ENCODE peak calls at places on chromosome X, in eight cellular contexts. S, O, K, W, F, C, G and B are unnamed samples.

GRCh38 chrX:152819732-152820131 is 10.8 kb downstream of the CETN2 start:
- DNase-seq in W (no peak), O (no peak), S (no peak), C (no peak), G (no peak), F (no peak), K (peak; percentile 50), B (no peak)

GRCh38 chrX:143621276-143621675 is 14.6 kb downstream of the SLITRK4 start:
- DNase-seq in C (no peak), K (no peak), S (no peak), O (no peak), G (no peak), W (no peak), F (no peak), B (no peak)

GRCh38 chrX:105114554-105115130 is 105.9 kb downstream of the TEX13A start:
- DNase-seq in S (no peak), F (no peak), K (no peak), G (no peak), W (no peak), O (no peak), C (no peak), B (no peak)

GRCh38 chrX:85544609-85545008 is 165.1 kb upstream of the POF1B start:
- DNase-seq in S (no peak), G (no peak), F (no peak), K (peak; percentile 0), C (no peak), O (no peak), W (no peak), B (no peak)

GRCh38 chrX:35439692-35440091 is 358.4 kb upstream of the MAGEB16 start:
- DNase-seq in F (no peak), S (no peak), C (no peak), O (no peak), K (no peak), W (no peak), G (peak; percentile 49), B (no peak)

GRCh38 chrX:81174286-81174685 is 27.4 kb downstream of the HMGN5 start:
- DNase-seq in K (peak; percentile 13), W (no peak), O (no peak), S (no peak), F (no peak), C (no peak), G (no peak), B (no peak)

GRCh38 chrX:136635235-136635634 is 12.7 kb upstream of the CD40LG start:
- DNase-seq in G (no peak), F (no peak), W (no peak), S (no peak), K (no peak), O (no peak), C (no peak), B (no peak)

GRCh38 chrX:16745102-16745501 is 25.7 kb downstream of the SYAP1 start:
- DNase-seq in F (no peak), C (no peak), S (no peak), K (no peak), G (no peak), O (no peak), W (no peak), B (no peak)

GRCh38 chrX:119488749-119489148 is 20.5 kb downstream of the SLC25A5 start:
- DNase-seq in S (peak; percentile 45), K (peak; percentile 53), C (no peak), O (no peak), W (no peak), G (peak; percentile 69), F (no peak), B (peak; percentile 23)

GRCh38 chrX:68915778-68916177 is 87.0 kb downstream of the EFNB1 start:
- DNase-seq in W (no peak), S (no peak), K (no peak), G (no peak), F (no peak), C (no peak), O (no peak), B (no peak)

DNA sequence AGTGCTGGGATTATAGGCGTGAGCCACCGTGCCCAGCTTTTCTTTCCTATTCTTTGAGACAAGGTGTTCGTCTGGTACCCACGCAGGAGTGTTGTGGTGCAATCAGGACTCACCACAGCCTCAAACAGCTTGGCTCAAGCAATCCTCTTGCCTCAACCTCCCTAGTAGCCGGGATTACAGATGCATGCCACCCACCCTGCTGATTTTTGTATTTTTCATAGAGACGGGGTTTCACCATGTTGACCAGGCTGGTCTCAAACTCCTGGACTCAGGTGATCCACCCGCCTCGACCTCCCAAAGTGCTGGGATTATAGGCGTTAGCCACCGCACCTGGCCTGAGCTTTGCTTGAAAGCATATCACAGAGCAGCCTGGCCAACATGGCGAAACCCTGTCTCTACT is 1.5 kb upstream of the CRLF2 start:
- DNase-seq in K (no peak), F (no peak), W (no peak), S (no peak), C (peak; percentile 18), G (no peak), O (no peak), B (no peak)
- TF ChIP-seq CTCF in K (no peak), F (no peak), W (no peak), S (no peak), C (no peak), G (no peak), O (no peak), B (no peak)

GRCh38 chrX:53831662-53832635 is 145.4 kb upstream of the HUWE1 start:
- DNase-seq in O (peak; percentile 19), C (no peak), W (no peak), K (peak; percentile 8), F (no peak), G (peak; percentile 65), S (peak; percentile 19), B (peak; percentile 42)
- TF ChIP-seq CTCF in O (peak; percentile 49), C (peak; percentile 37), W (no peak), K (peak; percentile 50), F (peak; percentile 30), G (peak; percentile 34), S (peak; percentile 18), B (no peak)

DNA sequence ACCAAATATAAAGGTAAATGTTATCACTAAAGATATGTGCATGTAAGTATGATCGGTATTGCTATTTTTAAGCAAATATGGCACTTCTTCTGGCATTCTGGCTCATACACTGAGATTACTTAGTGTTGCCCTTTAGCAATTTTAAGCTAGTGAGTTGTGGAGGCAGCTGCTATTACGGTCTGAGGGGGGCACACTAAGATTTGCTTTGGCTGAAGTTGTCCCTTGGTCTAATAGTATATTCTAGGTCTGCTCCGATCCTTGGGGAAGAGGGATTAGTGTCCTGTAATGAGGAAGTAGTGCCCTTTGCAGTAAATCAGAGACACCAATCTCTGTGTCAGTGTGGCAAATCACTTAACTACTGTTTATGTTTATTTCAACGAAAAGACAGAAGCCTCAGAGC is 196.5 kb upstream of the FTHL17 start:
- DNase-seq in K (no peak), C (no peak), O (no peak), G (no peak), F (no peak), S (no peak), W (no peak), B (no peak)
- TF ChIP-seq CTCF in K (no peak), C (no peak), O (no peak), G (no peak), F (no peak), S (no peak), W (no peak), B (no peak)

GRCh38 chrX:323721-324628 is 5.4 kb upstream of the GTPBP6 start:
- DNase-seq in G (no peak), F (peak; percentile 25), W (peak; percentile 65), K (peak; percentile 63), O (no peak), S (peak; percentile 81), C (peak; percentile 84), B (no peak)
- TF ChIP-seq CTCF in G (no peak), F (no peak), W (no peak), K (peak; percentile 34), O (no peak), S (no peak), C (no peak), B (no peak)

GRCh38 chrX:155896512-155896911 is 15.4 kb downstream of the VAMP7 start:
- DNase-seq in C (no peak), F (no peak), G (no peak), W (no peak), S (no peak), O (no peak), K (no peak), B (no peak)
- TF ChIP-seq CTCF in C (no peak), F (no peak), G (no peak), W (no peak), S (no peak), O (no peak), K (no peak), B (no peak)